ENCODE peak calls at places on chromosomes 4 and X, in eight cellular contexts. C is SW480; M is PC-3; F is T-helper 9 cell; K is foreskin fibroblast; R is Panc1; W is memory B cell; A is CD8-positive, alpha-beta memory T cell. V is an unnamed sample.
A peak's percentile ranks its signal among the peaks of the same experiment; 100 is the strongest.

GRCh38 chr4:25215506-25215905 is 18.3 kb upstream of the PI4K2B start:
- DNase-seq in C (no peak), M (no peak), F (no peak), K (no peak), R (no peak), W (no peak), A (no peak), V (no peak)

GRCh38 chr4:188012546-188012945 is 17.0 kb downstream of the ZFP42 start:
- DNase-seq in C (no peak), M (no peak), F (no peak), K (no peak), R (no peak), W (no peak), A (no peak), V (no peak)

GRCh38 chrX:72307646-72308051 is 1.9 kb upstream of the CITED1 start:
- DNase-seq in C (no peak), M (no peak), F (no peak), K (no peak), R (no peak), W (no peak), A (no peak), V (no peak)

GRCh38 chr4:155134136-155134535 is 74.3 kb upstream of the NPY2R start:
- DNase-seq in C (no peak), M (no peak), F (no peak), K (no peak), R (no peak), W (no peak), A (no peak), V (no peak)

GRCh38 chr4:47817275-47817674 is 20.6 kb downstream of the CORIN start:
- DNase-seq in C (no peak), M (no peak), F (no peak), K (no peak), R (no peak), W (no peak), A (no peak), V (no peak)

GRCh38 chr4:143286733-143287570 is 49.7 kb upstream of the GAB1 start:
- DNase-seq in C (no peak), M (peak; percentile 17), F (no peak), K (peak; percentile 68), R (no peak), W (no peak), A (no peak), V (no peak)

GRCh38 chrX:111460612-111461011 is 48.6 kb upstream of the DCX start:
- DNase-seq in C (no peak), M (no peak), F (no peak), K (no peak), R (no peak), W (no peak), A (no peak), V (no peak)

GRCh38 chr4:99723555-99724450 is 66.2 kb upstream of the C4orf54 start:
- DNase-seq in C (peak; percentile 13), M (peak; percentile 75), F (no peak), K (peak; percentile 22), R (no peak), W (no peak), A (no peak), V (no peak)

GRCh38 chr4:173420324-173420752 is 21.4 kb upstream of the SCRG1 start:
- DNase-seq in C (peak; percentile 18), M (peak; percentile 42), F (no peak), K (peak; percentile 48), R (peak; percentile 10), W (no peak), A (no peak), V (peak; percentile 23)

GRCh38 chr4:67678612-67679011 is 22.3 kb downstream of the UBA6 start:
- DNase-seq in C (no peak), M (no peak), F (no peak), K (no peak), R (no peak), W (no peak), A (no peak), V (no peak)

GRCh38 chr4:117900832-117901231 is 133.5 kb upstream of the NDST3 start:
- DNase-seq in C (no peak), M (no peak), F (no peak), K (no peak), R (no peak), W (no peak), A (no peak), V (no peak)

GRCh38 chr4:129526812-129527211 is 430.9 kb downstream of the C4orf33 start:
- DNase-seq in C (peak; percentile 11), M (peak; percentile 37), F (no peak), K (no peak), R (no peak), W (no peak), A (no peak), V (no peak)

GRCh38 chr4:3369781-3370660 is 71.7 kb upstream of the HGFAC start:
- DNase-seq in C (no peak), M (peak; percentile 6), F (no peak), K (peak; percentile 86), R (no peak), W (no peak), A (no peak), V (no peak)

GRCh38 chr4:159206427-159206871 is 103.6 kb downstream of the RAPGEF2 start:
- DNase-seq in C (no peak), M (peak; percentile 35), F (no peak), K (peak; percentile 14), R (no peak), W (no peak), A (no peak), V (no peak)

GRCh38 chr4:162683659-162684370 is 482.9 kb downstream of the NAF1 start:
- DNase-seq in C (no peak), M (peak; percentile 67), F (no peak), K (no peak), R (peak; percentile 43), W (no peak), A (no peak), V (no peak)